ENCODE peak calls at places on chromosomes 4 and X, in four cellular contexts. O is non-pigmented ciliary epithelial cell, K is T-cell, C is transverse colon. S is an unnamed sample.
A peak's percentile ranks its signal among the peaks of the same experiment; 100 is the strongest.

GRCh38 chr4:48653217-48654014 is 126.7 kb downstream of the FRYL start:
- DNase-seq in O (no peak), K (peak; percentile 6), C (peak; percentile 42), S (no peak)

GRCh38 chr4:13920901-13921300 is 293.4 kb upstream of the BOD1L1 start:
- DNase-seq in O (peak; percentile 100), K (no peak), C (peak; percentile 24), S (no peak)

GRCh38 chr4:5705672-5706310 is 2.6 kb downstream of the EVC2 start:
- DNase-seq in O (no peak), K (no peak), C (no peak), S (no peak)

GRCh38 chrX:85964744-85965143 is 82.6 kb downstream of the CHM start:
- DNase-seq in O (no peak), K (no peak), C (no peak), S (no peak)

GRCh38 chr4:132614682-132615081 is 534.4 kb upstream of the PCDH10 start:
- DNase-seq in O (no peak), K (no peak), C (no peak), S (no peak)

GRCh38 chr4:48801739-48802138 is 21.7 kb upstream of the FRYL start:
- DNase-seq in O (no peak), K (no peak), C (no peak), S (no peak)

GRCh38 chr4:20252656-20253271 is 1.1 kb downstream of the SLIT2 start:
- DNase-seq in O (no peak), K (no peak), C (peak; percentile 11), S (no peak)

GRCh38 chr4:87677731-87678130 is 27.7 kb downstream of the DMP1 start:
- DNase-seq in O (no peak), K (no peak), C (no peak), S (no peak)

GRCh38 chr4:169649545-169650226 is 29.3 kb downstream of the CLCN3 start:
- DNase-seq in O (no peak), K (no peak), C (no peak), S (no peak)

GRCh38 chr4:74157116-74157742 is 689 bp upstream of the MTHFD2L start:
- DNase-seq in O (no peak), K (no peak), C (no peak), S (no peak)

GRCh38 chrX:114962209-114962608 is 55.2 kb downstream of the IL13RA2 start:
- DNase-seq in O (no peak), K (no peak), C (no peak), S (no peak)

GRCh38 chrX:139882299-139882698 is 50.6 kb downstream of the ATP11C start:
- DNase-seq in O (no peak), K (no peak), C (no peak), S (no peak)

GRCh38 chr4:70895405-70895804 is 6.8 kb upstream of the MOB1B start:
- DNase-seq in O (no peak), K (no peak), C (no peak), S (no peak)

GRCh38 chr4:53682196-53682595 is 90.9 kb upstream of the LNX1 start:
- DNase-seq in O (no peak), K (no peak), C (no peak), S (no peak)

GRCh38 chr4:108049406-108049805 is 59.7 kb downstream of the HADH start:
- DNase-seq in O (no peak), K (no peak), C (no peak), S (no peak)